ENCODE peak calls at places on chromosomes 16 and 17, in five cellular contexts. One of them, this sample, is unnamed.

GRCh38 chr16:265711-266110 is 10.0 kb downstream of the RGS11 start:
- DNase-seq in activated T-cell treated with anti-CD3 and anti-CD28 coated beads, Interleukin-2, amount 50 U/mL, for 72 hours: no peak
- DNase-seq in HCEC 1CT: no peak
- DNase-seq in hypothalamus: no peak
- DNase-seq in stimulated activated CD4-positive, alpha-beta T cell treated with anti-CD3 and anti-CD28 coated beads, Interleukin-4, amount 100 ng/mL, for 24 hours: peak
- DNase-seq in this sample: no peak

GRCh38 chr17:29930399-29931010 is 477 bp upstream of the SSH2 start:
- DNase-seq in activated T-cell treated with anti-CD3 and anti-CD28 coated beads, Interleukin-2, amount 50 U/mL, for 72 hours: no peak
- DNase-seq in stimulated activated CD4-positive, alpha-beta T cell treated with anti-CD3 and anti-CD28 coated beads, Interleukin-4, amount 100 ng/mL, for 24 hours: no peak
- DNase-seq in hypothalamus: no peak
- DNase-seq in HCEC 1CT: no peak
- DNase-seq in this sample: no peak

GRCh38 chr17:34177642-34178041 is 77.4 kb upstream of the CCL2 start:
- DNase-seq in stimulated activated CD4-positive, alpha-beta T cell treated with anti-CD3 and anti-CD28 coated beads, Interleukin-4, amount 100 ng/mL, for 24 hours: no peak
- DNase-seq in activated T-cell treated with anti-CD3 and anti-CD28 coated beads, Interleukin-2, amount 50 U/mL, for 72 hours: no peak
- DNase-seq in hypothalamus: no peak
- DNase-seq in HCEC 1CT: peak
- DNase-seq in this sample: peak

GRCh38 chr16:82062645-82063058 is 27.6 kb downstream of the HSD17B2 start:
- DNase-seq in stimulated activated CD4-positive, alpha-beta T cell treated with anti-CD3 and anti-CD28 coated beads, Interleukin-4, amount 100 ng/mL, for 24 hours: no peak
- DNase-seq in hypothalamus: no peak
- DNase-seq in activated T-cell treated with anti-CD3 and anti-CD28 coated beads, Interleukin-2, amount 50 U/mL, for 72 hours: no peak
- DNase-seq in HCEC 1CT: peak
- DNase-seq in this sample: peak

GRCh38 chr16:26993988-26994387 is 72.7 kb upstream of the C16orf82 start:
- DNase-seq in HCEC 1CT: peak
- DNase-seq in hypothalamus: no peak
- DNase-seq in activated T-cell treated with anti-CD3 and anti-CD28 coated beads, Interleukin-2, amount 50 U/mL, for 72 hours: no peak
- DNase-seq in stimulated activated CD4-positive, alpha-beta T cell treated with anti-CD3 and anti-CD28 coated beads, Interleukin-4, amount 100 ng/mL, for 24 hours: no peak
- DNase-seq in this sample: peak

GRCh38 chr16:2709588-2709984 is 10.4 kb downstream of the PRSS27 start:
- DNase-seq in hypothalamus: no peak
- DNase-seq in stimulated activated CD4-positive, alpha-beta T cell treated with anti-CD3 and anti-CD28 coated beads, Interleukin-4, amount 100 ng/mL, for 24 hours: no peak
- DNase-seq in HCEC 1CT: no peak
- DNase-seq in activated T-cell treated with anti-CD3 and anti-CD28 coated beads, Interleukin-2, amount 50 U/mL, for 72 hours: no peak
- DNase-seq in this sample: no peak

GRCh38 chr17:7095642-7096041 is 15.6 kb upstream of the CLEC10A start:
- DNase-seq in hypothalamus: no peak
- DNase-seq in activated T-cell treated with anti-CD3 and anti-CD28 coated beads, Interleukin-2, amount 50 U/mL, for 72 hours: no peak
- DNase-seq in HCEC 1CT: no peak
- DNase-seq in stimulated activated CD4-positive, alpha-beta T cell treated with anti-CD3 and anti-CD28 coated beads, Interleukin-4, amount 100 ng/mL, for 24 hours: no peak
- DNase-seq in this sample: no peak

GRCh38 chr16:19691161-19691850 is 26.7 kb downstream of the KNOP1 start:
- DNase-seq in hypothalamus: no peak
- DNase-seq in stimulated activated CD4-positive, alpha-beta T cell treated with anti-CD3 and anti-CD28 coated beads, Interleukin-4, amount 100 ng/mL, for 24 hours: no peak
- DNase-seq in HCEC 1CT: no peak
- DNase-seq in activated T-cell treated with anti-CD3 and anti-CD28 coated beads, Interleukin-2, amount 50 U/mL, for 72 hours: no peak
- DNase-seq in this sample: no peak

GRCh38 chr17:29918016-29918415 is 12.0 kb downstream of the SSH2 start:
- DNase-seq in activated T-cell treated with anti-CD3 and anti-CD28 coated beads, Interleukin-2, amount 50 U/mL, for 72 hours: no peak
- DNase-seq in stimulated activated CD4-positive, alpha-beta T cell treated with anti-CD3 and anti-CD28 coated beads, Interleukin-4, amount 100 ng/mL, for 24 hours: no peak
- DNase-seq in hypothalamus: no peak
- DNase-seq in HCEC 1CT: no peak
- DNase-seq in this sample: no peak

GRCh38 chr16:72997141-72997542 is 50.8 kb downstream of the ZFHX3 start:
- DNase-seq in HCEC 1CT: peak
- DNase-seq in stimulated activated CD4-positive, alpha-beta T cell treated with anti-CD3 and anti-CD28 coated beads, Interleukin-4, amount 100 ng/mL, for 24 hours: no peak
- DNase-seq in hypothalamus: no peak
- DNase-seq in activated T-cell treated with anti-CD3 and anti-CD28 coated beads, Interleukin-2, amount 50 U/mL, for 72 hours: no peak
- DNase-seq in this sample: peak